ENCODE peak calls at places on chromosomes 4 and X, in eight cellular contexts. X is SJSA1; R is heart right ventricle; H is CD8-positive, alpha-beta T cell; L is mucosa of descending colon; K is psoas muscle; A is fibroblast of lung; M is upper lobe of left lung. I is an unnamed sample.
A peak's percentile ranks its signal among the peaks of the same experiment; 100 is the strongest.

GRCh38 chrX:149371984-149372383 is 133.1 kb downstream of the IDS start:
- DNase-seq in X (no peak), A (no peak), R (no peak), K (no peak), M (no peak), H (no peak), L (no peak), I (no peak)

GRCh38 chrX:119495734-119496520 is 27.7 kb downstream of the SLC25A5 start:
- DNase-seq in M (no peak), X (no peak), H (no peak), R (no peak), K (no peak), L (no peak), A (no peak), I (peak; percentile 56)

GRCh38 chr4:109301691-109302365 is 630 bp downstream of the COL25A1 start:
- DNase-seq in X (no peak), R (peak; percentile 9), A (no peak), M (peak; percentile 55), H (peak; percentile 49), L (peak; percentile 17), K (no peak), I (no peak)

GRCh38 chrX:39560285-39560684 is 537.5 kb downstream of the BCOR start:
- DNase-seq in L (no peak), K (no peak), R (no peak), A (no peak), M (no peak), X (no peak), H (no peak), I (no peak)

GRCh38 chr4:16969696-16970135 is 71.3 kb upstream of the LDB2 start:
- DNase-seq in R (no peak), K (peak; percentile 47), A (peak; percentile 64), X (no peak), H (no peak), L (peak; percentile 20), M (no peak), I (no peak)

GRCh38 chrX:111181883-111182400 is 86.0 kb downstream of the PAK3 start:
- DNase-seq in R (no peak), M (no peak), A (no peak), K (no peak), X (no peak), L (no peak), H (no peak), I (no peak)

GRCh38 chr4:8846046-8846720 is 25.5 kb downstream of the HMX1 start:
- DNase-seq in X (peak; percentile 6), A (no peak), K (no peak), R (no peak), L (peak; percentile 8), H (no peak), M (no peak), I (peak; percentile 19)

GRCh38 chrX:66635360-66635759 is 3.5 kb downstream of the EDA2R start:
- DNase-seq in L (no peak), A (peak; percentile 89), K (no peak), X (peak; percentile 49), M (no peak), R (no peak), H (no peak), I (no peak)

GRCh38 chr4:173040200-173040599 is 128.4 kb upstream of the GALNT7 start:
- DNase-seq in K (no peak), R (no peak), X (no peak), A (peak; percentile 15), L (no peak), H (no peak), M (no peak), I (no peak)

GRCh38 chrX:16658284-16658683 is 8.3 kb downstream of the S100G start:
- DNase-seq in H (no peak), L (no peak), M (no peak), R (no peak), A (peak; percentile 57), K (no peak), X (peak; percentile 45), I (no peak)

GRCh38 chrX:23381688-23382087 is 47.0 kb downstream of the PTCHD1 start:
- DNase-seq in R (no peak), A (no peak), X (no peak), M (no peak), L (no peak), K (no peak), H (no peak), I (no peak)

GRCh38 chrX:39492495-39493162 is 605.1 kb downstream of the BCOR start:
- DNase-seq in X (no peak), R (peak; percentile 18), L (peak; percentile 34), K (no peak), M (no peak), H (no peak), A (no peak), I (no peak)

GRCh38 chr4:1512738-1513660 is 106.8 kb upstream of the NKX1-1 start:
- DNase-seq in R (peak; percentile 49), K (peak; percentile 42), A (peak; percentile 11), M (peak; percentile 92), X (no peak), L (peak; percentile 61), H (no peak), I (no peak)

GRCh38 chr4:55675196-55675793 is 39.2 kb upstream of the NMU start:
- DNase-seq in A (no peak), M (no peak), K (no peak), X (no peak), R (no peak), L (no peak), H (no peak), I (no peak)

GRCh38 chrX:144075432-144075831 is 191.6 kb downstream of the UBE2NL start:
- DNase-seq in M (no peak), K (no peak), X (no peak), H (no peak), R (no peak), A (no peak), L (no peak), I (no peak)

GRCh38 chr4:147118523-147118922 is 172.9 kb upstream of the TTC29 start:
- DNase-seq in R (no peak), L (no peak), A (peak; percentile 65), K (no peak), M (no peak), X (no peak), H (no peak), I (no peak)

DNA sequence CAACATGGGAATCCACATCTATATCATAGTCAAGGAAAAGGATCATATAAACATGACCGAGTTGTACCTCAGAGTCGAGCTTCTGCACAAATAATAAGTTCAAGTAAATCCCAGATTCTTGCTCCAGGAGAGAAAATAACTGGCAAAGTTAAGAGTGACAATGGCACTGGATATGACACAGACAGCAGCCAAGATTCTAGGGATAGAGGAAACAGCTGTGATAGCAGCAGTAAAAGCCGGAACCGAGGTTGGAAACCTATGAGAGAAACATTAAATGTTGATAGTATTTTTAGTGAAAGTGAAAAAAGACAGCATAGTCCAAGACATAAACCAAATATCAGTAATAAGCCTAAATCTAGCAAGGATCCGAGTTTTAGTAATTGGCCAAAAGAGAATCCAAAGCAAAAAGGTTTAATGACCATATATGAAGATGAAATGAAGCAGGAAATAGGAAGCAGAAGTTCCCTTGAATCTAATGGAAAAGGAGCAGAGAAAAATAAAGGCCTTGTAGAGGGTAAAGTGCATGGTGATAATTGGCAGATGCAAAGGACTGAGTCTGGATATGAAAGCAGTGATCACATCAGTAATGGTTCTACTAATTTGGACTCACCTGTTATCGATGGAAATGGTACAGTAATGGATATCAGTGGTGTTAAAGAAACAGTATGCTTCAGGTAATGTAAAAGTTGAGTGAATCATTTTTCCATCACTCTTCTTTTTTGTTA is 50.4 kb downstream of the FABP2 start:
- DNase-seq in M (no peak), A (no peak), H (no peak), X (no peak), R (no peak), K (no peak), L (no peak), I (no peak)
- H3K36me3 ChIP-seq in M (peaks cover 66% of the 10 kb centered on the region), A (peaks cover 2% of the 10 kb centered on the region), H (peaks cover 4% of the 10 kb centered on the region), X (peaks cover 11% of the 10 kb centered on the region), R (peaks cover 74% of the 10 kb centered on the region), K (no peaks in the 10 kb centered on the region), L (no peaks in the 10 kb centered on the region), I (no peaks in the 10 kb centered on the region)

GRCh38 chr4:125316781-125317525 is 2.2 kb downstream of the FAT4 start:
- DNase-seq in L (peak; percentile 22), H (no peak), M (peak; percentile 81), A (peak; percentile 54), K (peak; percentile 41), X (peak; percentile 54), R (peak; percentile 32), I (no peak)
- H3K36me3 ChIP-seq in L (no peaks in the 10 kb centered on the region), H (no peaks in the 10 kb centered on the region), M (no peaks in the 10 kb centered on the region), A (peaks cover 2% of the 10 kb centered on the region), K (no peaks in the 10 kb centered on the region), X (peaks cover 66% of the 10 kb centered on the region), R (peaks cover 14% of the 10 kb centered on the region), I (no peaks in the 10 kb centered on the region)

DNA sequence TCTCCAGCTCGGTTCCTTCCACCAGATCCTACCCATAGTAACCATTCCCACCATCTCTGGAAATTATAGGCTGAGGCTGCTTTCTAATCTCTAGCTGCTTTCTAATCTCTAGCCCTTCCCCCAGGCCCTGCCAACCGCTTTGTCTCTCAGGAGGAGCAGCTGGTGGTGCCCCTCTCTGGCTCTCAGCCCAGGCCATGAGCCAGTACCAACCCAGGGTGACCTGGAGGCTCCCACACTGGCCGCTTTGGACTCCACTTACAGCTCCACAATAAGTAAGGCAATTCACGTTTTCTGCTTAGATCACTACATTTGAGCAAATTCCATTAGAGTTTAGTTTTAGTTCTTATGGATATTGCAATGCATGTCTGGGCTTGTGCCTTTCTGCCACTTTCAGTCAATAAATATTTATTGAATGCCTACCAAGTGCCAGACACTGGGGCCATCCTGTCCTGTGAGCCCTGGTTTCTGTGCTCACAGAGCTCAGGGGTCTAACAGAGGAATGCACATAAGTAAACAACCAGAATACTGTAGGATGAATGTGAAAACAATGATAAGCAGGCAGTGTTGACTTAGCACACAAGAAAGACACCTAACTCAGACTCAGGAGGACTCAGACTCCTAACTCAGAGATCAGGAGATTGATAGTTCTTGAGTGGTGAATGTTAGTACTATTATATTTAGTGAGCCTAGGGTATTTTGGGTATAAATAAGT is 38.9 kb downstream of the SMC1A start:
- DNase-seq in X (no peak), H (no peak), R (peak; percentile 13), A (no peak), M (no peak), L (no peak), K (no peak), I (no peak)
- H3K36me3 ChIP-seq in X (peaks cover 43% of the 10 kb centered on the region), H (peaks cover 10% of the 10 kb centered on the region), R (peaks cover 88% of the 10 kb centered on the region), A (peaks cover 17% of the 10 kb centered on the region), M (peaks cover 74% of the 10 kb centered on the region), L (no peaks in the 10 kb centered on the region), K (peaks cover 3% of the 10 kb centered on the region), I (no peaks in the 10 kb centered on the region)

DNA sequence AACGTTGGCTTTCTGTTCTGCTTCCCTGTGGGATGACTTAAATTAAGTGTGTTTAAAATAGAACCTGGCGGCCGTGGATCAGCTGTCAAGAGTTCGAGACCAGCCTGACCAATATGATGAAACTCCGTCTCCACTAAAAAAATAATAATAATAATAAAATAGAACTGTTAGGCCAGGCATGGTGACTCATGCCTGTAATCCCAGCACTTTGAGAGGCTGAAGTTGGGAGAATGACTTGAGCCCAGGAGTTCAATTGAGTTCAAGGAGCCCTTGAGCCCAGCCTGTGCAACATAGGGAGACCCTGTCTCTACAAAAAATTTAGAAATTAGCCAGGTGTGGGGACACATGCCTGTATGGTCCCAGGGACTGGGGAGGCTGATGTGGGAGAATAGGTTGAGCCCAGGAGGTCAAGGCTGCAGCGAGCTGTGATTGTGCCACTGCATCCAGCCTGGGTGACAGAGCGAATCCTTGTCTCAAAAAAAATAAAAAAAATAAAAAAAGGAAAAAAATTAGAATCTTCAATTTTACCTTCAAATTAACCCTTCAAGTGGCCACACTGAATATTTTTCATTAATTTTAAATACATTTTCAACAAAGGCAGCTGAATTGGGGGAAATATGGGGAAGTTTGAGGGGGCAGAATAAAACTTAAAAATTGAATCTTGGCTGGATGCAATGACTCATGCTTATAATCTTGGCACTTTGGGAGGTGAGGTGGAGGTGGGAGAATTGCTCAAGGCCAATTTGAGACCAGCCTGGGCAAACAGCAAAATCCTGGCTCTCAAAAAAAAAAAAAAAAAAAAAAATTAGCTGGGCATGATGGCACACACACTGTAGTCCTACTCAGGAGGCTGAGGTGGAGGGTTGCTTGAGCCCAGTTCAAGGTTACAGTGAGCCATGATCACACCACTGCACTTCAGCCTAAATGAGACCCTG is 31.8 kb upstream of the HSD17B13 start:
- DNase-seq in L (no peak), H (no peak), K (no peak), X (no peak), R (no peak), A (peak; percentile 19), M (no peak), I (no peak)
- H3K36me3 ChIP-seq in L (peaks cover 4% of the 10 kb centered on the region), H (peaks cover 7% of the 10 kb centered on the region), K (no peaks in the 10 kb centered on the region), X (peaks cover 24% of the 10 kb centered on the region), R (peaks cover 46% of the 10 kb centered on the region), A (no peaks in the 10 kb centered on the region), M (peaks cover 45% of the 10 kb centered on the region), I (peaks cover 2% of the 10 kb centered on the region)

I was measured in Caco-2.